ENCODE peak calls at places on chromosome 13, in seven cellular contexts. J, F, B, W, H, M and Y are unnamed samples.
A peak's percentile ranks its signal among the peaks of the same experiment; 100 is the strongest.

GRCh38 chr13:77026255-77026782 is 640 bp downstream of the FBXL3 start:
- DNase-seq in M (peak; percentile 95), B (peak; percentile 69), F (peak; percentile 90), J (peak; percentile 94), W (peak; percentile 89), H (peak; percentile 94), Y (peak; percentile 33)

GRCh38 chr13:98141938-98142426 is 912 bp upstream of the FARP1 start:
- DNase-seq in H (no peak), J (peak; percentile 38), W (peak; percentile 27), M (no peak), F (peak; percentile 72), B (no peak), Y (no peak)

GRCh38 chr13:44660050-44660449 is 83.9 kb upstream of the TSC22D1 start:
- DNase-seq in H (no peak), J (no peak), W (no peak), B (no peak), F (no peak), M (no peak), Y (no peak)

GRCh38 chr13:22017226-22017625 is 346.4 kb downstream of the FGF9 start:
- DNase-seq in J (no peak), F (no peak), W (no peak), B (no peak), H (no peak), M (no peak), Y (no peak)

GRCh38 chr13:27534108-27534975 is 84.0 kb upstream of the MTIF3 start:
- DNase-seq in H (peak; percentile 62), F (no peak), M (no peak), W (no peak), J (peak; percentile 26), B (no peak), Y (no peak)

GRCh38 chr13:34250151-34250550 is 432.2 kb downstream of the RFC3 start:
- DNase-seq in M (no peak), J (no peak), F (no peak), W (no peak), B (no peak), H (no peak), Y (no peak)

GRCh38 chr13:107743983-107744382 is 471.4 kb downstream of the LIG4 start:
- DNase-seq in H (no peak), J (no peak), B (no peak), W (no peak), M (no peak), F (no peak), Y (no peak)

GRCh38 chr13:29081697-29082440 is 261.7 kb downstream of the MTUS2 start:
- DNase-seq in F (no peak), J (no peak), M (no peak), B (no peak), H (no peak), W (no peak), Y (no peak)

GRCh38 chr13:33236021-33236420 is 49.5 kb downstream of the STARD13 start:
- DNase-seq in J (no peak), F (no peak), H (no peak), B (no peak), W (no peak), M (no peak), Y (no peak)

GRCh38 chr13:109938255-109938936 is 152.0 kb upstream of the IRS2 start:
- DNase-seq in B (no peak), M (no peak), W (no peak), J (no peak), F (no peak), H (peak; percentile 75), Y (no peak)

GRCh38 chr13:35720290-35720689 is 243.8 kb upstream of the MAB21L1 start:
- DNase-seq in W (no peak), M (no peak), H (no peak), F (no peak), J (no peak), B (no peak), Y (no peak)

GRCh38 chr13:33229446-33230177 is 55.9 kb downstream of the STARD13 start:
- DNase-seq in J (no peak), W (no peak), H (no peak), M (peak; percentile 7), F (no peak), B (no peak), Y (no peak)

GRCh38 chr13:53012707-53013106 is 15.9 kb upstream of the OLFM4 start:
- DNase-seq in B (no peak), M (no peak), J (no peak), F (no peak), W (no peak), H (no peak), Y (no peak)

GRCh38 chr13:28532226-28533048 is 37.5 kb upstream of the FLT1 start:
- DNase-seq in B (no peak), W (no peak), J (no peak), F (no peak), H (peak; percentile 60), M (peak; percentile 88), Y (no peak)

GRCh38 chr13:32428581-32429072 is 697 bp upstream of the N4BP2L1 start:
- DNase-seq in F (no peak), M (no peak), W (no peak), J (no peak), H (no peak), B (no peak), Y (no peak)

GRCh38 chr13:99968521-99969367 is 2.8 kb downstream of the ZIC5 start:
- DNase-seq in B (no peak), H (no peak), F (peak; percentile 47), W (no peak), J (peak; percentile 45), M (peak; percentile 73), Y (no peak)

GRCh38 chr13:108777421-108778420 is 148.3 kb downstream of the MYO16 start:
- DNase-seq in H (no peak), B (no peak), F (no peak), J (no peak), M (no peak), W (no peak), Y (no peak)

GRCh38 chr13:107901996-107902562 is 313.3 kb downstream of the LIG4 start:
- DNase-seq in B (no peak), W (no peak), J (no peak), M (no peak), F (no peak), H (no peak), Y (no peak)

GRCh38 chr13:76222511-76222910 is 586.4 kb downstream of the LMO7 start:
- DNase-seq in H (no peak), F (no peak), W (no peak), M (no peak), J (no peak), B (no peak), Y (no peak)

GRCh38 chr13:49669735-49670309 is 21.5 kb downstream of the EBPL start:
- DNase-seq in F (peak; percentile 73), B (peak; percentile 21), J (peak; percentile 60), W (peak; percentile 64), M (no peak), H (no peak), Y (no peak)

GRCh38 chr13:27450921-27451461 is 627 bp upstream of the MTIF3 start:
- DNase-seq in B (peak; percentile 27), W (peak; percentile 53), H (no peak), F (peak; percentile 73), J (peak; percentile 49), M (peak; percentile 91), Y (no peak)

GRCh38 chr13:40762849-40763248 is 8.1 kb downstream of the MRPS31 start:
- DNase-seq in M (no peak), F (no peak), J (no peak), H (no peak), B (no peak), W (no peak), Y (no peak)

GRCh38 chr13:23956106-23956505 is 58.8 kb upstream of the C1QTNF9B start:
- DNase-seq in M (no peak), W (no peak), J (peak; percentile 65), B (no peak), H (no peak), F (no peak), Y (no peak)

GRCh38 chr13:85729296-85729695 is 69.9 kb downstream of the SLITRK6 start:
- DNase-seq in W (no peak), F (no peak), J (no peak), M (no peak), B (no peak), H (no peak), Y (no peak)

GRCh38 chr13:110509971-110510786 is 51.3 kb downstream of the RAB20 start:
- DNase-seq in F (no peak), B (no peak), H (no peak), J (no peak), M (no peak), W (no peak), Y (no peak)

GRCh38 chr13:36599641-36600040 is 74.2 kb upstream of the SERTM1 start:
- DNase-seq in W (no peak), F (no peak), M (no peak), J (no peak), H (no peak), B (no peak), Y (no peak)

GRCh38 chr13:30395192-30396158 is 26.8 kb upstream of the UBE2L5 start:
- DNase-seq in J (peak; percentile 96), F (peak; percentile 99), W (peak; percentile 97), B (peak; percentile 97), M (no peak), H (peak; percentile 99), Y (no peak)
- TF ChIP-seq POLR2AphosphoS5 in J (peak; percentile 87), F (peak; percentile 82), W (peak; percentile 90), B (peak; percentile 82), M (peak; percentile 62), H (peak; percentile 86), Y (no peak)

DNA sequence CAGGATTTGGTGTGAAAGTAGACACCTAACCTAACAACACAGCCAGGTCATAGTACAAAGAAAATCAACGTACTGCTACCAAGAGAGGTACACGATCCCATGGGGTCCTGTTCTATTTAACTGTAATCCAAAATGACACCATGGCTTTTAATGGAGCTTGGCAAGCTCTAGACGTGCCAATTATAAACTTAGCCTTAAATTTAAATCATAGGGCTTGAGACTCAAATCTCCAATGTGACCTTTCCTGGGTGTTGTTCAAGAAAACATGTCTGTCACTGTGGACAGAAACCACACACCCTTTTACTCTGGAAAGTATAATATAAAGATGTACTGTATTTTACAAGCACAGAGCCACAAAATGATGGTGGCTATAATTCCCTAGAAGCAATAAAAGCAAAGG is 299.3 kb downstream of the ENOX1 start:
- DNase-seq in H (no peak), W (no peak), B (no peak), F (no peak), J (no peak), M (no peak), Y (no peak)
- TF ChIP-seq POLR2AphosphoS5 in H (no peak), W (no peak), B (no peak), F (peak; percentile 93), J (peak; percentile 71), M (no peak), Y (no peak)

DNA sequence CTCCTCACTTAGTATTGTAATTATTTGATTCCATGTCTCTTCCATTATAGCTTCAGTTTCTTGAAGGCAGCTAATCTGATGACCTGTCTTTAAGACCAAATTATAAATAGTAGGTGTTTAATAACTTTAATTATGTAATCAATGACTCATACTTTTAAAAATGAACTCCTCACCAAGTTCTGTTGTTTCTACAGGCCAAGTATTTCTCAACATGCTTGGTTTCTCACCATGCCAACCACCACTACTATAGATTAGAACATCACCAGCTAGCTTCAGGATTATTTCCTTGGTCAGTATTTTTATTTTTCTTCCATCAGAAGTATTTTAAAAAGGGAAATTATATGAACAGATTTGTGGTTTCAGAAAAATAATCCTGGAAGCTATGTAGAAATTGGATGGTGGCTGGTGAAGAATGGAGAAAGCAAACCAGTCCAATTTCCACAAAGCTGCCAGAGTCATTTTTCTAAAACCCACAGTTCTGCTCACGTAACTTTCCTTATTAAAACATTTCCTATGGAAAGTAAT is 237.7 kb upstream of the DACH1 start:
- DNase-seq in H (no peak), J (no peak), F (no peak), M (no peak), W (no peak), B (no peak), Y (no peak)
- TF ChIP-seq POLR2AphosphoS5 in H (no peak), J (no peak), F (no peak), M (no peak), W (no peak), B (no peak), Y (no peak)

GRCh38 chr13:51970251-51970793 is 40.9 kb downstream of the ATP7B start:
- DNase-seq in J (no peak), B (no peak), H (no peak), F (no peak), W (no peak), M (no peak), Y (no peak)
- TF ChIP-seq POLR2AphosphoS5 in J (no peak), B (no peak), H (no peak), F (no peak), W (peak; percentile 42), M (no peak), Y (no peak)